ENCODE peak calls at places on chromosomes 7 and 10, in eight cellular contexts. One of them, this sample, is unnamed.

GRCh38 chr10:36888925-36889573 is 236.3 kb upstream of the ANKRD30A start:
- DNase-seq in keratinocyte: no peak
- DNase-seq in right atrium auricular region: no peak
- DNase-seq in left ventricle myocardium inferior: no peak
- DNase-seq in HCT116: peak
- DNase-seq in Panc1: peak
- DNase-seq in mesendoderm: peak
- DNase-seq in heart right ventricle: no peak
- DNase-seq in this sample: no peak

GRCh38 chr7:74483402-74484336 is 30.0 kb downstream of the GTF2IRD1 start:
- DNase-seq in HCT116: no peak
- DNase-seq in heart right ventricle: no peak
- DNase-seq in Panc1: no peak
- DNase-seq in right atrium auricular region: no peak
- DNase-seq in mesendoderm: no peak
- DNase-seq in keratinocyte: no peak
- DNase-seq in left ventricle myocardium inferior: no peak
- DNase-seq in this sample: peak

GRCh38 chr7:8261711-8262695 is at the start of gene ICA1:
- DNase-seq in HCT116: no peak
- DNase-seq in mesendoderm: peak
- DNase-seq in keratinocyte: no peak
- DNase-seq in right atrium auricular region: no peak
- DNase-seq in heart right ventricle: peak
- DNase-seq in left ventricle myocardium inferior: peak
- DNase-seq in Panc1: no peak
- DNase-seq in this sample: peak

GRCh38 chr10:6056411-6057135 is 5.6 kb downstream of the IL2RA start:
- DNase-seq in mesendoderm: no peak
- DNase-seq in HCT116: no peak
- DNase-seq in heart right ventricle: no peak
- DNase-seq in left ventricle myocardium inferior: no peak
- DNase-seq in Panc1: no peak
- DNase-seq in right atrium auricular region: no peak
- DNase-seq in keratinocyte: no peak
- DNase-seq in this sample: no peak

GRCh38 chr10:93702278-93703001 is at the start of gene FRA10AC1:
- DNase-seq in left ventricle myocardium inferior: peak
- DNase-seq in HCT116: peak
- DNase-seq in keratinocyte: peak
- DNase-seq in right atrium auricular region: peak
- DNase-seq in mesendoderm: peak
- DNase-seq in heart right ventricle: peak
- DNase-seq in Panc1: peak
- DNase-seq in this sample: peak

GRCh38 chr10:34369120-34369519 is 446.0 kb downstream of the PARD3 start:
- DNase-seq in Panc1: no peak
- DNase-seq in HCT116: no peak
- DNase-seq in mesendoderm: no peak
- DNase-seq in heart right ventricle: no peak
- DNase-seq in left ventricle myocardium inferior: no peak
- DNase-seq in keratinocyte: no peak
- DNase-seq in right atrium auricular region: no peak
- DNase-seq in this sample: no peak

GRCh38 chr10:84397735-84398144 is 69.4 kb downstream of the CCSER2 start:
- DNase-seq in Panc1: no peak
- DNase-seq in left ventricle myocardium inferior: no peak
- DNase-seq in mesendoderm: no peak
- DNase-seq in HCT116: no peak
- DNase-seq in right atrium auricular region: no peak
- DNase-seq in keratinocyte: peak
- DNase-seq in heart right ventricle: no peak
- DNase-seq in this sample: no peak

GRCh38 chr7:55467047-55467593 is 102.0 kb downstream of the LANCL2 start:
- DNase-seq in heart right ventricle: no peak
- DNase-seq in HCT116: no peak
- DNase-seq in keratinocyte: no peak
- DNase-seq in right atrium auricular region: no peak
- DNase-seq in left ventricle myocardium inferior: no peak
- DNase-seq in mesendoderm: no peak
- DNase-seq in Panc1: no peak
- DNase-seq in this sample: no peak

GRCh38 chr7:145216876-145217275 is 381.0 kb upstream of the TPK1 start:
- DNase-seq in keratinocyte: no peak
- DNase-seq in right atrium auricular region: no peak
- DNase-seq in HCT116: no peak
- DNase-seq in mesendoderm: no peak
- DNase-seq in heart right ventricle: no peak
- DNase-seq in Panc1: no peak
- DNase-seq in left ventricle myocardium inferior: no peak
- DNase-seq in this sample: no peak

GRCh38 chr10:82267465-82267864 is 392.5 kb downstream of the NRG3 start:
- DNase-seq in Panc1: no peak
- DNase-seq in keratinocyte: no peak
- DNase-seq in mesendoderm: no peak
- DNase-seq in left ventricle myocardium inferior: no peak
- DNase-seq in heart right ventricle: no peak
- DNase-seq in HCT116: no peak
- DNase-seq in right atrium auricular region: no peak
- DNase-seq in this sample: no peak

GRCh38 chr7:122885583-122886356 is 490 bp downstream of the CADPS2 start:
- DNase-seq in left ventricle myocardium inferior: peak
- DNase-seq in HCT116: no peak
- DNase-seq in Panc1: no peak
- DNase-seq in keratinocyte: no peak
- DNase-seq in heart right ventricle: peak
- DNase-seq in right atrium auricular region: peak
- DNase-seq in mesendoderm: peak
- DNase-seq in this sample: peak

GRCh38 chr7:2564970-2565546 is 6.3 kb downstream of the IQCE start:
- DNase-seq in Panc1: no peak
- DNase-seq in mesendoderm: no peak
- DNase-seq in left ventricle myocardium inferior: no peak
- DNase-seq in keratinocyte: no peak
- DNase-seq in HCT116: no peak
- DNase-seq in right atrium auricular region: no peak
- DNase-seq in heart right ventricle: no peak
- DNase-seq in this sample: no peak

GRCh38 chr10:49410365-49411074 is 14.6 kb upstream of the DRGX start:
- DNase-seq in left ventricle myocardium inferior: peak
- DNase-seq in HCT116: no peak
- DNase-seq in mesendoderm: no peak
- DNase-seq in heart right ventricle: peak
- DNase-seq in right atrium auricular region: peak
- DNase-seq in Panc1: no peak
- DNase-seq in keratinocyte: no peak
- DNase-seq in this sample: no peak

GRCh38 chr10:5888843-5889623 is 660 bp downstream of the ANKRD16 start:
- DNase-seq in keratinocyte: no peak
- DNase-seq in HCT116: no peak
- DNase-seq in mesendoderm: peak
- DNase-seq in right atrium auricular region: no peak
- DNase-seq in heart right ventricle: no peak
- DNase-seq in left ventricle myocardium inferior: peak
- DNase-seq in Panc1: no peak
- DNase-seq in this sample: peak

GRCh38 chr7:45064047-45064725 is 24.6 kb downstream of the NACAD start:
- DNase-seq in keratinocyte: no peak
- DNase-seq in HCT116: no peak
- DNase-seq in left ventricle myocardium inferior: no peak
- DNase-seq in mesendoderm: no peak
- DNase-seq in heart right ventricle: no peak
- DNase-seq in Panc1: no peak
- DNase-seq in right atrium auricular region: no peak
- DNase-seq in this sample: no peak
- H3K27ac ChIP-seq in keratinocyte: no peak
- H3K27ac ChIP-seq in HCT116: no peak
- H3K27ac ChIP-seq in left ventricle myocardium inferior: no peak
- H3K27ac ChIP-seq in mesendoderm: no peak
- H3K27ac ChIP-seq in heart right ventricle: no peak
- H3K27ac ChIP-seq in Panc1: no peak
- H3K27ac ChIP-seq in right atrium auricular region: no peak
- H3K27ac ChIP-seq in this sample: no peak

GRCh38 chr10:18647945-18648344 is 3.4 kb downstream of the NSUN6 start:
- DNase-seq in HCT116: no peak
- DNase-seq in mesendoderm: no peak
- DNase-seq in heart right ventricle: no peak
- DNase-seq in left ventricle myocardium inferior: no peak
- DNase-seq in keratinocyte: no peak
- DNase-seq in right atrium auricular region: no peak
- DNase-seq in Panc1: no peak
- DNase-seq in this sample: no peak
- H3K4me3 ChIP-seq in HCT116: no peak
- H3K4me3 ChIP-seq in mesendoderm: no peak
- H3K4me3 ChIP-seq in heart right ventricle: no peak
- H3K4me3 ChIP-seq in left ventricle myocardium inferior: no peak
- H3K4me3 ChIP-seq in keratinocyte: no peak
- H3K4me3 ChIP-seq in right atrium auricular region: no peak
- H3K4me3 ChIP-seq in Panc1: no peak
- H3K4me3 ChIP-seq in this sample: no peak

DNA sequence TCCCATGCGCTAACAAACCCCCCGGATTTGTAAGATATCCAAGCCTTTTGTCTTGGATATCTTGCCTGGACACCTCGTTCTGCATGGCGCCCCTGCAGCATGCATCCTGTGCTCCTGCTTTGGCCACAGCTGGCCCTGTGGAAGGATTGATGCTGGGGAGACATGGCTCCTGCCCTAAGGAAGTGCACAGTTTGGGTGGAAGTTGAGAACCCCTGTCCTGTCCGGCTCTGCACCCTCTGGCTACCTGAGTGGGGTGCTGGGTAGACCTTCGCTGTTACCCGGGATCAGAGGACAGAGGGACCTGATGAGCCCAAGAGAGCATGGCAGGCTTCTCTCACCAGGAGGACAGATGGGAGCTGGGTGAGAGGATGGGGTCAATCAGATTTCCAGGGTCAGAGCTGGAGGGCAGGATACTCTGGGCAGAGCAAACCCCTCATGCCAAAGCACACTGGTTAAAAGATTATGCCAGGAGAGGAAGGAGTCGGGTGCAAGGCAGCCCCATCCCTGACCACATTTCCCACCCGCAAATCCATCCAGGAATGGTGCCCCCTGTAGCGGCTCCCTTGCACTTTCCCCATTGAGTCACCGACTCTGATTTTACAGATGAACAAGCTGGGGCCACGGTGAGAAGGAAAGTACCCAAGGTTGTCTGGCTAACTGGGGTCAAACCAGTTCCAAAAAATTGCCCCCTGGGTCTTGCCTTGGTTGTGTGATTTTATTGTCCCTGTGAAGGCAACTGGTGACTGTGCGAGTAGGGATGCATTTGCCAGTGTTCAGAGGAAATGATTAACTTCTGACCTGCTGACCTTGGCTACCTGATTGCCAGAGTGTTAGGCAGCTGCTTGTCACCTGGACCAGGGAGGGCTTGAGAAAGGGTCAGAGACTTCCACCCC is 290.1 kb upstream of the ZMIZ1 start:
- DNase-seq in mesendoderm: no peak
- DNase-seq in left ventricle myocardium inferior: no peak
- DNase-seq in keratinocyte: no peak
- DNase-seq in HCT116: no peak
- DNase-seq in Panc1: no peak
- DNase-seq in right atrium auricular region: no peak
- DNase-seq in heart right ventricle: no peak
- DNase-seq in this sample: no peak
- H3K27ac ChIP-seq in mesendoderm: no peak
- H3K27ac ChIP-seq in left ventricle myocardium inferior: peak
- H3K27ac ChIP-seq in keratinocyte: no peak
- H3K27ac ChIP-seq in HCT116: no peak
- H3K27ac ChIP-seq in Panc1: peak
- H3K27ac ChIP-seq in right atrium auricular region: peak
- H3K27ac ChIP-seq in heart right ventricle: peak
- H3K27ac ChIP-seq in this sample: no peak

DNA sequence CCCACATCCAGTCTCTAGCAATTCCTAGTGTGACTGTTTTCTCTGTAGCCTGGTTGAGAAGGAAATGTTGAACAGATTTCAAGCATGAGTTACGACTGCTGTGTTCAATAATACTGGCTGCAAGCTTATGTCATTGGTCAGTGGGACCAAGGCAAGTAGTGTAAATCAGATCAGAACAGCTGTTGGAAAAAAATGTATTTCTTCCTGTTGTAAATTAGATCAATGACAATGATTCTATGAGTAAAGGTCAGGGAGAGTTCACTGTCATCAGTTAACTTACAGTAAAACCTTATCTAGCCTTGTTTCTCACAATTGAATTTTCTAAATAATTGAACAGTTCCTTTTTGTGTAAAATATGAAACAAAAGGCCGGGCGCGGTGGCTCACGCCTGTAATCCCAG is 6.7 kb downstream of the OTUD1 start:
- DNase-seq in right atrium auricular region: no peak
- DNase-seq in HCT116: no peak
- DNase-seq in mesendoderm: no peak
- DNase-seq in Panc1: no peak
- DNase-seq in left ventricle myocardium inferior: no peak
- DNase-seq in heart right ventricle: no peak
- DNase-seq in keratinocyte: no peak
- DNase-seq in this sample: no peak
- H3K4me3 ChIP-seq in right atrium auricular region: no peak
- H3K4me3 ChIP-seq in HCT116: no peak
- H3K4me3 ChIP-seq in mesendoderm: no peak
- H3K4me3 ChIP-seq in Panc1: no peak
- H3K4me3 ChIP-seq in left ventricle myocardium inferior: no peak
- H3K4me3 ChIP-seq in heart right ventricle: no peak
- H3K4me3 ChIP-seq in keratinocyte: no peak
- H3K4me3 ChIP-seq in this sample: no peak

DNA sequence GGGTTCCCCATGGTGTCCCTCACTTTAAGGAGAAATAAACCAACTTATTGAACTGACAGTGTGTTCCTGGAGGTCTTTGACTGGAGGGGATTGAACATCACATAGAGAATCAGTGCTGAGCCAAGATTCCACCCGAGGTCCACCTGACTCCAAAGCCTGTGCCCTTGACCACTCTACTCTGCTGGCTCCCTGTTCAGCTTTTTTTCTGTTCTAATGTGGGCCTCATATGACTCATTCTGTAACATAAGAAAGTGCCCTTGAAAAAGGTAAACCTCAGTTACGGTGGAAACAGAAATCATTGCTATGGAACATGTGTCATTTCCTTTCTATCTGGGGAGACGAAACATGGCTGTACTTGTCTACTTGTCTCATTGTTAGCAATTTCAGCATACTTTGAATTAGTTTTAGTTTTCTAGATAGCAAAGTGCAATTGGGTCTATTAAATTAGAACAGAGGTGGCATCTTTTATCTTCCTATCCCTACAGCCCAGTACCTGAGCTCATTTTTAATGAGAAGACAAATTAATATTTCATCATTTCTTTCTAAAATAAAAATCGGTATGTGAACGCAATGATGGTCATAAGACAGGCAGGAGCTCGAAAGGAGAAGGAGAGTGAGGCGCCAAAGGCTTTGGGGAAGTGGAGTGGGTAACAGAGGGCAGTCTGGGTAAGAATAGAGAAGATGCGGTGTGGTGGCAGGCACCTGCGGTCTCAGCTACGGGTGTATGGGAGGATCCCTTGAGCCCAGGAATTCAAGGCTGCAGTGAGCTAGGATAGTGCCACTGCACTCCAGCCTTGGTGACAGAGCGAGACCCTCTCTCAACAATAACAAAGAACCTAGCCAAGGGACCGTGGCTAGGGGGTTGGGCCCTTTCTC is 1.5 kb downstream of the GSDME start:
- DNase-seq in left ventricle myocardium inferior: no peak
- DNase-seq in right atrium auricular region: no peak
- DNase-seq in keratinocyte: peak
- DNase-seq in Panc1: no peak
- DNase-seq in mesendoderm: no peak
- DNase-seq in heart right ventricle: no peak
- DNase-seq in HCT116: no peak
- DNase-seq in this sample: no peak
- H3K27ac ChIP-seq in left ventricle myocardium inferior: peak
- H3K27ac ChIP-seq in right atrium auricular region: peak
- H3K27ac ChIP-seq in keratinocyte: peak
- H3K27ac ChIP-seq in Panc1: no peak
- H3K27ac ChIP-seq in mesendoderm: no peak
- H3K27ac ChIP-seq in heart right ventricle: no peak
- H3K27ac ChIP-seq in HCT116: no peak
- H3K27ac ChIP-seq in this sample: no peak